ENCODE peak calls at places on chromosomes 13 and 19, in ten cellular contexts. One of them, this sample, is unnamed.

GRCh38 chr13:109007946-109008345 is 378.5 kb downstream of the MYO16 start:
- DNase-seq in keratinocyte: no peak
- DNase-seq in CD8-positive, alpha-beta memory T cell: no peak
- DNase-seq in neural crest cell: no peak
- DNase-seq in activated naive CD4-positive, alpha-beta T cell: no peak
- DNase-seq in stimulated activated CD4-positive, alpha-beta T cell treated with anti-CD3 and anti-CD28 coated beads, Interleukin-1b, Interleukin-23, amount 100 ng/mL, for 24 hours: no peak
- DNase-seq in effector CD4-positive, alpha-beta T cell: no peak
- DNase-seq in esophagus squamous epithelium: no peak
- DNase-seq in stimulated activated CD8-positive, alpha-beta memory T cell treated with anti-CD3 and anti-CD28 coated beads, Interleukin-4, amount 100 ng/mL, for 48 hours: no peak
- DNase-seq in foreskin fibroblast: no peak
- DNase-seq in this sample: no peak

GRCh38 chr19:33691736-33692135 is 70.0 kb downstream of the CHST8 start:
- DNase-seq in activated naive CD4-positive, alpha-beta T cell: no peak
- DNase-seq in esophagus squamous epithelium: no peak
- DNase-seq in keratinocyte: no peak
- DNase-seq in stimulated activated CD8-positive, alpha-beta memory T cell treated with anti-CD3 and anti-CD28 coated beads, Interleukin-4, amount 100 ng/mL, for 48 hours: no peak
- DNase-seq in foreskin fibroblast: no peak
- DNase-seq in CD8-positive, alpha-beta memory T cell: peak; percentile 9
- DNase-seq in neural crest cell: no peak
- DNase-seq in effector CD4-positive, alpha-beta T cell: no peak
- DNase-seq in stimulated activated CD4-positive, alpha-beta T cell treated with anti-CD3 and anti-CD28 coated beads, Interleukin-1b, Interleukin-23, amount 100 ng/mL, for 24 hours: no peak
- DNase-seq in this sample: no peak

GRCh38 chr13:48162182-48162581 is 67.3 kb upstream of the MED4 start:
- DNase-seq in esophagus squamous epithelium: no peak
- DNase-seq in keratinocyte: no peak
- DNase-seq in activated naive CD4-positive, alpha-beta T cell: no peak
- DNase-seq in stimulated activated CD8-positive, alpha-beta memory T cell treated with anti-CD3 and anti-CD28 coated beads, Interleukin-4, amount 100 ng/mL, for 48 hours: no peak
- DNase-seq in stimulated activated CD4-positive, alpha-beta T cell treated with anti-CD3 and anti-CD28 coated beads, Interleukin-1b, Interleukin-23, amount 100 ng/mL, for 24 hours: no peak
- DNase-seq in neural crest cell: no peak
- DNase-seq in foreskin fibroblast: no peak
- DNase-seq in CD8-positive, alpha-beta memory T cell: no peak
- DNase-seq in effector CD4-positive, alpha-beta T cell: no peak
- DNase-seq in this sample: no peak

GRCh38 chr13:45142440-45143345 is 22.4 kb downstream of the GTF2F2 start:
- DNase-seq in CD8-positive, alpha-beta memory T cell: no peak
- DNase-seq in effector CD4-positive, alpha-beta T cell: no peak
- DNase-seq in stimulated activated CD8-positive, alpha-beta memory T cell treated with anti-CD3 and anti-CD28 coated beads, Interleukin-4, amount 100 ng/mL, for 48 hours: no peak
- DNase-seq in neural crest cell: no peak
- DNase-seq in esophagus squamous epithelium: no peak
- DNase-seq in foreskin fibroblast: peak; percentile 18
- DNase-seq in activated naive CD4-positive, alpha-beta T cell: no peak
- DNase-seq in stimulated activated CD4-positive, alpha-beta T cell treated with anti-CD3 and anti-CD28 coated beads, Interleukin-1b, Interleukin-23, amount 100 ng/mL, for 24 hours: no peak
- DNase-seq in keratinocyte: no peak
- DNase-seq in this sample: peak; percentile 84

GRCh38 chr13:27131202-27131623 is 40.4 kb downstream of the USP12 start:
- DNase-seq in esophagus squamous epithelium: no peak
- DNase-seq in foreskin fibroblast: no peak
- DNase-seq in keratinocyte: peak; percentile 81
- DNase-seq in stimulated activated CD8-positive, alpha-beta memory T cell treated with anti-CD3 and anti-CD28 coated beads, Interleukin-4, amount 100 ng/mL, for 48 hours: peak; percentile 76
- DNase-seq in CD8-positive, alpha-beta memory T cell: peak; percentile 82
- DNase-seq in activated naive CD4-positive, alpha-beta T cell: no peak
- DNase-seq in stimulated activated CD4-positive, alpha-beta T cell treated with anti-CD3 and anti-CD28 coated beads, Interleukin-1b, Interleukin-23, amount 100 ng/mL, for 24 hours: peak; percentile 35
- DNase-seq in effector CD4-positive, alpha-beta T cell: peak; percentile 58
- DNase-seq in neural crest cell: no peak
- DNase-seq in this sample: peak; percentile 55

GRCh38 chr13:112444001-112444311 is 67.8 kb downstream of the SPACA7 start:
- DNase-seq in esophagus squamous epithelium: no peak
- DNase-seq in stimulated activated CD8-positive, alpha-beta memory T cell treated with anti-CD3 and anti-CD28 coated beads, Interleukin-4, amount 100 ng/mL, for 48 hours: peak; percentile 85
- DNase-seq in CD8-positive, alpha-beta memory T cell: no peak
- DNase-seq in stimulated activated CD4-positive, alpha-beta T cell treated with anti-CD3 and anti-CD28 coated beads, Interleukin-1b, Interleukin-23, amount 100 ng/mL, for 24 hours: peak; percentile 14
- DNase-seq in keratinocyte: peak; percentile 1
- DNase-seq in foreskin fibroblast: peak; percentile 29
- DNase-seq in activated naive CD4-positive, alpha-beta T cell: no peak
- DNase-seq in effector CD4-positive, alpha-beta T cell: no peak
- DNase-seq in neural crest cell: peak; percentile 94
- DNase-seq in this sample: peak; percentile 55

GRCh38 chr19:18587962-18588610 is 512 bp upstream of the REX1BD start:
- DNase-seq in effector CD4-positive, alpha-beta T cell: no peak
- DNase-seq in esophagus squamous epithelium: no peak
- DNase-seq in CD8-positive, alpha-beta memory T cell: no peak
- DNase-seq in neural crest cell: no peak
- DNase-seq in foreskin fibroblast: no peak
- DNase-seq in activated naive CD4-positive, alpha-beta T cell: no peak
- DNase-seq in stimulated activated CD4-positive, alpha-beta T cell treated with anti-CD3 and anti-CD28 coated beads, Interleukin-1b, Interleukin-23, amount 100 ng/mL, for 24 hours: no peak
- DNase-seq in keratinocyte: no peak
- DNase-seq in stimulated activated CD8-positive, alpha-beta memory T cell treated with anti-CD3 and anti-CD28 coated beads, Interleukin-4, amount 100 ng/mL, for 48 hours: no peak
- DNase-seq in this sample: no peak

GRCh38 chr13:76836311-76836710 is 49.9 kb downstream of the KCTD12 start:
- DNase-seq in effector CD4-positive, alpha-beta T cell: no peak
- DNase-seq in CD8-positive, alpha-beta memory T cell: no peak
- DNase-seq in foreskin fibroblast: no peak
- DNase-seq in stimulated activated CD4-positive, alpha-beta T cell treated with anti-CD3 and anti-CD28 coated beads, Interleukin-1b, Interleukin-23, amount 100 ng/mL, for 24 hours: no peak
- DNase-seq in esophagus squamous epithelium: no peak
- DNase-seq in stimulated activated CD8-positive, alpha-beta memory T cell treated with anti-CD3 and anti-CD28 coated beads, Interleukin-4, amount 100 ng/mL, for 48 hours: no peak
- DNase-seq in activated naive CD4-positive, alpha-beta T cell: no peak
- DNase-seq in keratinocyte: no peak
- DNase-seq in neural crest cell: no peak
- DNase-seq in this sample: peak; percentile 67

GRCh38 chr13:42028113-42028799 is 20.2 kb upstream of the DGKH start:
- DNase-seq in neural crest cell: no peak
- DNase-seq in CD8-positive, alpha-beta memory T cell: no peak
- DNase-seq in stimulated activated CD8-positive, alpha-beta memory T cell treated with anti-CD3 and anti-CD28 coated beads, Interleukin-4, amount 100 ng/mL, for 48 hours: no peak
- DNase-seq in esophagus squamous epithelium: no peak
- DNase-seq in activated naive CD4-positive, alpha-beta T cell: no peak
- DNase-seq in keratinocyte: no peak
- DNase-seq in effector CD4-positive, alpha-beta T cell: no peak
- DNase-seq in foreskin fibroblast: no peak
- DNase-seq in stimulated activated CD4-positive, alpha-beta T cell treated with anti-CD3 and anti-CD28 coated beads, Interleukin-1b, Interleukin-23, amount 100 ng/mL, for 24 hours: no peak
- DNase-seq in this sample: no peak

GRCh38 chr19:49861127-49861526 is 6.2 kb downstream of the PNKP start:
- DNase-seq in CD8-positive, alpha-beta memory T cell: no peak
- DNase-seq in stimulated activated CD8-positive, alpha-beta memory T cell treated with anti-CD3 and anti-CD28 coated beads, Interleukin-4, amount 100 ng/mL, for 48 hours: no peak
- DNase-seq in foreskin fibroblast: no peak
- DNase-seq in esophagus squamous epithelium: no peak
- DNase-seq in effector CD4-positive, alpha-beta T cell: no peak
- DNase-seq in activated naive CD4-positive, alpha-beta T cell: no peak
- DNase-seq in keratinocyte: no peak
- DNase-seq in stimulated activated CD4-positive, alpha-beta T cell treated with anti-CD3 and anti-CD28 coated beads, Interleukin-1b, Interleukin-23, amount 100 ng/mL, for 24 hours: no peak
- DNase-seq in neural crest cell: no peak
- DNase-seq in this sample: no peak

GRCh38 chr19:45973564-45974338 is at the start of gene NOVA2:
- DNase-seq in foreskin fibroblast: peak; percentile 48
- DNase-seq in stimulated activated CD4-positive, alpha-beta T cell treated with anti-CD3 and anti-CD28 coated beads, Interleukin-1b, Interleukin-23, amount 100 ng/mL, for 24 hours: no peak
- DNase-seq in activated naive CD4-positive, alpha-beta T cell: no peak
- DNase-seq in stimulated activated CD8-positive, alpha-beta memory T cell treated with anti-CD3 and anti-CD28 coated beads, Interleukin-4, amount 100 ng/mL, for 48 hours: peak; percentile 79
- DNase-seq in effector CD4-positive, alpha-beta T cell: no peak
- DNase-seq in esophagus squamous epithelium: no peak
- DNase-seq in CD8-positive, alpha-beta memory T cell: no peak
- DNase-seq in keratinocyte: no peak
- DNase-seq in neural crest cell: peak; percentile 89
- DNase-seq in this sample: peak; percentile 52

GRCh38 chr19:56403764-56404704 is at the start of gene ZNF583:
- DNase-seq in stimulated activated CD8-positive, alpha-beta memory T cell treated with anti-CD3 and anti-CD28 coated beads, Interleukin-4, amount 100 ng/mL, for 48 hours: peak; percentile 92
- DNase-seq in esophagus squamous epithelium: peak; percentile 80
- DNase-seq in effector CD4-positive, alpha-beta T cell: peak; percentile 84
- DNase-seq in neural crest cell: peak; percentile 83
- DNase-seq in foreskin fibroblast: peak; percentile 97
- DNase-seq in keratinocyte: peak; percentile 61
- DNase-seq in activated naive CD4-positive, alpha-beta T cell: peak; percentile 73
- DNase-seq in CD8-positive, alpha-beta memory T cell: peak; percentile 92
- DNase-seq in stimulated activated CD4-positive, alpha-beta T cell treated with anti-CD3 and anti-CD28 coated beads, Interleukin-1b, Interleukin-23, amount 100 ng/mL, for 24 hours: peak; percentile 67
- DNase-seq in this sample: peak; percentile 94

GRCh38 chr19:8569066-8569761 is 8.0 kb downstream of the MYO1F start:
- DNase-seq in neural crest cell: no peak
- DNase-seq in stimulated activated CD8-positive, alpha-beta memory T cell treated with anti-CD3 and anti-CD28 coated beads, Interleukin-4, amount 100 ng/mL, for 48 hours: peak; percentile 77
- DNase-seq in keratinocyte: peak; percentile 42
- DNase-seq in activated naive CD4-positive, alpha-beta T cell: no peak
- DNase-seq in effector CD4-positive, alpha-beta T cell: peak; percentile 46
- DNase-seq in CD8-positive, alpha-beta memory T cell: peak; percentile 92
- DNase-seq in stimulated activated CD4-positive, alpha-beta T cell treated with anti-CD3 and anti-CD28 coated beads, Interleukin-1b, Interleukin-23, amount 100 ng/mL, for 24 hours: no peak
- DNase-seq in foreskin fibroblast: peak; percentile 92
- DNase-seq in esophagus squamous epithelium: no peak
- DNase-seq in this sample: peak; percentile 96

GRCh38 chr19:50716178-50717025 is 3.2 kb downstream of the SHANK1 start:
- DNase-seq in activated naive CD4-positive, alpha-beta T cell: no peak
- DNase-seq in keratinocyte: no peak
- DNase-seq in neural crest cell: no peak
- DNase-seq in esophagus squamous epithelium: no peak
- DNase-seq in effector CD4-positive, alpha-beta T cell: no peak
- DNase-seq in stimulated activated CD8-positive, alpha-beta memory T cell treated with anti-CD3 and anti-CD28 coated beads, Interleukin-4, amount 100 ng/mL, for 48 hours: no peak
- DNase-seq in stimulated activated CD4-positive, alpha-beta T cell treated with anti-CD3 and anti-CD28 coated beads, Interleukin-1b, Interleukin-23, amount 100 ng/mL, for 24 hours: no peak
- DNase-seq in foreskin fibroblast: no peak
- DNase-seq in CD8-positive, alpha-beta memory T cell: no peak
- DNase-seq in this sample: no peak

GRCh38 chr19:55476100-55476775 is at the start of gene ZNF628:
- DNase-seq in esophagus squamous epithelium: peak; percentile 90
- DNase-seq in activated naive CD4-positive, alpha-beta T cell: peak; percentile 90
- DNase-seq in stimulated activated CD4-positive, alpha-beta T cell treated with anti-CD3 and anti-CD28 coated beads, Interleukin-1b, Interleukin-23, amount 100 ng/mL, for 24 hours: peak; percentile 94
- DNase-seq in stimulated activated CD8-positive, alpha-beta memory T cell treated with anti-CD3 and anti-CD28 coated beads, Interleukin-4, amount 100 ng/mL, for 48 hours: peak; percentile 98
- DNase-seq in neural crest cell: peak; percentile 95
- DNase-seq in keratinocyte: no peak
- DNase-seq in CD8-positive, alpha-beta memory T cell: peak; percentile 98
- DNase-seq in foreskin fibroblast: peak; percentile 99
- DNase-seq in effector CD4-positive, alpha-beta T cell: peak; percentile 97
- DNase-seq in this sample: peak; percentile 98

GRCh38 chr13:112725346-112726017 is 35.6 kb downstream of the ATP11A start:
- DNase-seq in foreskin fibroblast: no peak
- DNase-seq in stimulated activated CD4-positive, alpha-beta T cell treated with anti-CD3 and anti-CD28 coated beads, Interleukin-1b, Interleukin-23, amount 100 ng/mL, for 24 hours: no peak
- DNase-seq in stimulated activated CD8-positive, alpha-beta memory T cell treated with anti-CD3 and anti-CD28 coated beads, Interleukin-4, amount 100 ng/mL, for 48 hours: no peak
- DNase-seq in effector CD4-positive, alpha-beta T cell: no peak
- DNase-seq in neural crest cell: no peak
- DNase-seq in activated naive CD4-positive, alpha-beta T cell: no peak
- DNase-seq in esophagus squamous epithelium: no peak
- DNase-seq in keratinocyte: no peak
- DNase-seq in CD8-positive, alpha-beta memory T cell: no peak
- DNase-seq in this sample: peak; percentile 27

GRCh38 chr13:30159446-30159839 is 147.9 kb downstream of the KATNAL1 start:
- DNase-seq in activated naive CD4-positive, alpha-beta T cell: no peak
- DNase-seq in effector CD4-positive, alpha-beta T cell: no peak
- DNase-seq in esophagus squamous epithelium: no peak
- DNase-seq in stimulated activated CD4-positive, alpha-beta T cell treated with anti-CD3 and anti-CD28 coated beads, Interleukin-1b, Interleukin-23, amount 100 ng/mL, for 24 hours: no peak
- DNase-seq in keratinocyte: no peak
- DNase-seq in foreskin fibroblast: peak; percentile 48
- DNase-seq in CD8-positive, alpha-beta memory T cell: peak; percentile 55
- DNase-seq in neural crest cell: no peak
- DNase-seq in stimulated activated CD8-positive, alpha-beta memory T cell treated with anti-CD3 and anti-CD28 coated beads, Interleukin-4, amount 100 ng/mL, for 48 hours: peak; percentile 73
- DNase-seq in this sample: peak; percentile 96

GRCh38 chr19:43639507-43640423 is at the start of gene CADM4:
- DNase-seq in stimulated activated CD4-positive, alpha-beta T cell treated with anti-CD3 and anti-CD28 coated beads, Interleukin-1b, Interleukin-23, amount 100 ng/mL, for 24 hours: peak; percentile 19
- DNase-seq in neural crest cell: no peak
- DNase-seq in stimulated activated CD8-positive, alpha-beta memory T cell treated with anti-CD3 and anti-CD28 coated beads, Interleukin-4, amount 100 ng/mL, for 48 hours: peak; percentile 38
- DNase-seq in foreskin fibroblast: no peak
- DNase-seq in activated naive CD4-positive, alpha-beta T cell: no peak
- DNase-seq in keratinocyte: no peak
- DNase-seq in CD8-positive, alpha-beta memory T cell: peak; percentile 70
- DNase-seq in effector CD4-positive, alpha-beta T cell: peak; percentile 31
- DNase-seq in esophagus squamous epithelium: no peak
- DNase-seq in this sample: peak; percentile 28

GRCh38 chr13:53137777-53138176 is 109.2 kb downstream of the OLFM4 start:
- DNase-seq in keratinocyte: no peak
- DNase-seq in esophagus squamous epithelium: no peak
- DNase-seq in stimulated activated CD8-positive, alpha-beta memory T cell treated with anti-CD3 and anti-CD28 coated beads, Interleukin-4, amount 100 ng/mL, for 48 hours: no peak
- DNase-seq in neural crest cell: no peak
- DNase-seq in activated naive CD4-positive, alpha-beta T cell: no peak
- DNase-seq in CD8-positive, alpha-beta memory T cell: no peak
- DNase-seq in effector CD4-positive, alpha-beta T cell: no peak
- DNase-seq in foreskin fibroblast: peak; percentile 18
- DNase-seq in stimulated activated CD4-positive, alpha-beta T cell treated with anti-CD3 and anti-CD28 coated beads, Interleukin-1b, Interleukin-23, amount 100 ng/mL, for 24 hours: no peak
- DNase-seq in this sample: peak; percentile 46

This sample was measured in ELR.